ENCODE peak calls at places on chromosomes 1 and 21, in five cellular contexts. M is Peyer's patch, F is left lung, E is pancreas, P is psoas muscle. Y is an unnamed sample. For H3K27me3, the result is how much of the 10 kb centered on the place peaks cover.

GRCh38 chr1:212638419-212639151 is 30.0 kb downstream of the ATF3 start:
- DNase-seq in M (no peak), F (no peak), E (no peak), P (no peak), Y (no peak)

GRCh38 chr1:67566803-67567202 is 118.2 kb upstream of the GADD45A start:
- DNase-seq in M (no peak), F (no peak), E (no peak), P (no peak), Y (no peak)

GRCh38 chr1:111402083-111402482 is 25.5 kb downstream of the OVGP1 start:
- DNase-seq in M (no peak), F (no peak), E (no peak), P (no peak), Y (no peak)

GRCh38 chr1:209554761-209555611 is 28.5 kb upstream of the CAMK1G start:
- DNase-seq in M (no peak), F (no peak), E (no peak), P (no peak), Y (no peak)

GRCh38 chr1:119132179-119132578 is 8.3 kb downstream of the WARS2 start:
- DNase-seq in M (no peak), F (no peak), E (no peak), P (peak), Y (no peak)

GRCh38 chr1:155424091-155424490 is 103.4 kb downstream of the RUSC1 start:
- DNase-seq in M (no peak), F (no peak), E (no peak), P (no peak), Y (no peak)

GRCh38 chr1:11704226-11704619 is 12.7 kb downstream of the DRAXIN start:
- DNase-seq in M (no peak), F (no peak), E (no peak), P (no peak), Y (peak)

GRCh38 chr1:203672354-203672753 is 45.7 kb downstream of the ATP2B4 start:
- DNase-seq in M (no peak), F (no peak), E (peak), P (peak), Y (no peak)

GRCh38 chr21:34844033-34844923 is 175.5 kb downstream of the CLIC6 start:
- DNase-seq in M (no peak), F (no peak), E (no peak), P (peak), Y (peak)

GRCh38 chr1:94527447-94528031 is 14.0 kb downstream of the F3 start:
- DNase-seq in M (no peak), F (no peak), E (no peak), P (no peak), Y (no peak)

GRCh38 chr1:21594935-21595897 is 73.9 kb downstream of the RAP1GAP start:
- DNase-seq in M (peak), F (peak), E (peak), P (peak), Y (peak)

GRCh38 chr1:59156031-59156430 is 140.9 kb upstream of the FGGY start:
- DNase-seq in M (no peak), F (no peak), E (no peak), P (no peak), Y (no peak)

GRCh38 chr1:151619489-151620093 is 7.7 kb downstream of the SNX27 start:
- DNase-seq in M (no peak), F (no peak), E (no peak), P (no peak), Y (no peak)

GRCh38 chr1:168719306-168720111 is 9.5 kb downstream of the DPT start:
- DNase-seq in M (no peak), F (no peak), E (no peak), P (no peak), Y (no peak)

GRCh38 chr1:230120949-230121381 is 53.9 kb downstream of the GALNT2 start:
- DNase-seq in M (no peak), F (no peak), E (no peak), P (no peak), Y (peak)

GRCh38 chr1:186536272-186536905 is 75.5 kb upstream of the PDC start:
- DNase-seq in M (no peak), F (no peak), E (no peak), P (no peak), Y (no peak)

GRCh38 chr1:31509124-31510072 is 66.9 kb upstream of the TINAGL1 start:
- DNase-seq in M (no peak), F (no peak), E (no peak), P (no peak), Y (no peak)

GRCh38 chr1:164706596-164706995 is 147.6 kb downstream of the PBX1 start:
- DNase-seq in M (no peak), F (no peak), E (no peak), P (no peak), Y (no peak)

GRCh38 chr1:21931171-21932093 is 5.7 kb downstream of the HSPG2 start:
- DNase-seq in M (no peak), F (peak), E (no peak), P (peak), Y (peak)

GRCh38 chr1:209805341-209805781 is 581 bp downstream of the IRF6 start:
- DNase-seq in M (no peak), F (no peak), E (peak), P (no peak), Y (peak)

GRCh38 chr21:44813727-44814126 is 4.1 kb downstream of the SUMO3 start:
- DNase-seq in M (no peak), F (no peak), E (no peak), P (no peak), Y (no peak)

GRCh38 chr1:6181347-6181770 is 1.2 kb upstream of the CHD5 start:
- DNase-seq in M (no peak), F (no peak), E (no peak), P (no peak), Y (peak)

GRCh38 chr1:230219174-230220067 is 152.4 kb downstream of the GALNT2 start:
- DNase-seq in M (no peak), F (no peak), E (no peak), P (no peak), Y (no peak)

GRCh38 chr1:146021622-146022402 is at the start of gene HJV:
- DNase-seq in M (no peak), F (no peak), E (no peak), P (peak), Y (no peak)

GRCh38 chr1:30149226-30149625 is 574.2 kb downstream of the MATN1 start:
- DNase-seq in M (no peak), F (no peak), E (no peak), P (no peak), Y (peak)

GRCh38 chr1:115648717-115649691 is 7.2 kb downstream of the VANGL1 start:
- DNase-seq in M (no peak), F (no peak), E (no peak), P (no peak), Y (no peak)

GRCh38 chr21:15894596-15894995 is 164.8 kb downstream of the USP25 start:
- DNase-seq in M (no peak), F (no peak), E (no peak), P (no peak), Y (no peak)

GRCh38 chr1:117143172-117143571 is 21.6 kb upstream of the TRIM45 start:
- DNase-seq in M (no peak), F (no peak), E (no peak), P (no peak), Y (no peak)

GRCh38 chr1:178942285-178943218 is 71.7 kb upstream of the ANGPTL1 start:
- DNase-seq in M (no peak), F (no peak), E (no peak), P (peak), Y (no peak)

GRCh38 chr1:179586107-179586823 is 5.4 kb upstream of the TDRD5 start:
- DNase-seq in M (no peak), F (peak), E (peak), P (peak), Y (peak)

GRCh38 chr1:92201973-92202372 is 15.7 kb upstream of the C1orf146 start:
- DNase-seq in M (no peak), F (no peak), E (no peak), P (no peak), Y (no peak)

DNA sequence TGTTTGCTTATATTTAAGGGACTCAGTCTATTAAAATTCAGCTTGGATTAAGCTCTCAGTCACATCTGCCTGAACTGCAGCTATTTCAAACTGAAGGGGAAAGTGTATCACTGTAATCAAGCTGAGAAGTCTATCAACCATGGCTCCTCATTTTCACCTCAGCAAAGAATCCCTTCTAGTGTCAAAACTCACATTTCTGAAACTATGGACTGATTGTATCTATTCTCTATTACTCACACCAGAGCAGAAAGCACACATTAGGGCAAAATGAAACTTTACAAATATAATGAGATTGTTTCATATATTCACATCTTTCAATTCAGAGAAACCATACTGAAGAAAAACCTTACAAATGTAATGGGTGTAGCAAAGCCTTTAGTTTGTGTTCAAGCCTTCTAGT is 14.6 kb upstream of the C1orf146 start:
- DNase-seq in M (no peak), F (no peak), E (no peak), P (no peak), Y (no peak)
- H3K4me3 ChIP-seq in M (no peak), F (no peak), E (no peak), P (no peak), Y (no peak)

GRCh38 chr1:17791464-17791863 is 36.3 kb downstream of the ACTL8 start:
- DNase-seq in M (no peak), F (no peak), E (no peak), P (no peak), Y (no peak)
- H3K27me3 ChIP-seq in M (under half), F (under half), E (under half), P (under half), Y (under half)

GRCh38 chr1:27878787-27879335 is 6.5 kb downstream of the THEMIS2 start:
- DNase-seq in M (no peak), F (no peak), E (peak), P (no peak), Y (no peak)
- H3K4me3 ChIP-seq in M (no peak), F (no peak), E (no peak), P (no peak), Y (no peak)

GRCh38 chr1:1941211-1941841 is 22.2 kb upstream of the TMEM52 start:
- DNase-seq in M (no peak), F (peak), E (no peak), P (no peak), Y (no peak)

GRCh38 chr1:1939296-1940122 is 20.4 kb upstream of the TMEM52 start:
- DNase-seq in M (no peak), F (peak), E (no peak), P (peak), Y (no peak)

GRCh38 chr1:1938613-1939295 is 19.7 kb upstream of the TMEM52 start:
- DNase-seq in M (no peak), F (peak), E (no peak), P (no peak), Y (no peak)

GRCh38 chr1:1938276-1938573 is 19.1 kb upstream of the TMEM52 start:
- DNase-seq in M (no peak), F (no peak), E (no peak), P (no peak), Y (no peak)

DNA sequence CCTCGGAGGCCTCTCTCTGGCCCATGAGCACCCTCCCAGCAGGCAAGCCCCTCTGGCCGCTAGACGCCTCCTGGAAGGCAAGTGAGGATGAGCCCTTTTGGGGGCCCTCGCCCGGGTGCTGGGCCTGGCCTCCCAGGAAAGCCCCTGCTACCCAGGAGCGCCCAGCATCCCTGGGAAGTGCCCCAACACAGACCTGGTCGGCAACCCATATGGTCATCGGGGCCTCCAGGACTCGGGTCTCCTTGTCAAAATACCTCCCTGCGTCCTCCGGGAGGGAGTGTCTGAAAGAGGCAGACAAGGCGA is 21.0 kb upstream of the TMEM52 start:
- DNase-seq in M (no peak), F (peak), E (no peak), P (no peak), Y (no peak)
- H3K27me3 ChIP-seq in M (under half), F (under half), E (under half), P (under half), Y (under half)

GRCh38 chr1:62716397-62716796 is 28.2 kb upstream of the DOCK7 start:
- DNase-seq in M (no peak), F (no peak), E (no peak), P (no peak), Y (no peak)
- H3K4me3 ChIP-seq in M (no peak), F (no peak), E (no peak), P (no peak), Y (no peak)

GRCh38 chr1:24859063-24860010 is 70.7 kb downstream of the RUNX3 start:
- DNase-seq in M (no peak), F (no peak), E (no peak), P (no peak), Y (no peak)
- H3K27me3 ChIP-seq in M (under half), F (under half), E (under half), P (under half), Y (under half)

Y was measured in H7.